ENCODE peak calls at places on chromosome 1, in six cellular contexts. C, E, L, V, O and B are unnamed samples.

GRCh38 chr1:201649776-201650607 is 111.1 kb downstream of the NAV1 start:
- DNase-seq in C (no peak), E (no peak), L (peak; percentile 77), V (peak; percentile 90), O (peak; percentile 93), B (peak; percentile 95)

GRCh38 chr1:115286431-115287205 is 51.4 kb downstream of the NGF start:
- DNase-seq in C (no peak), E (no peak), L (no peak), V (no peak), O (no peak), B (no peak)

GRCh38 chr1:33050221-33051076 is 13.8 kb upstream of the AK2 start:
- DNase-seq in C (peak; percentile 60), E (no peak), L (peak; percentile 42), V (no peak), O (peak; percentile 79), B (no peak)

GRCh38 chr1:161787355-161787754 is 21.2 kb downstream of the ATF6 start:
- DNase-seq in C (no peak), E (no peak), L (no peak), V (no peak), O (no peak), B (no peak)

GRCh38 chr1:6962390-6962955 is 177.2 kb downstream of the CAMTA1 start:
- DNase-seq in C (no peak), E (peak; percentile 49), L (no peak), V (peak; percentile 75), O (peak; percentile 69), B (no peak)

GRCh38 chr1:93804412-93804811 is 74.6 kb downstream of the DNTTIP2 start:
- DNase-seq in C (no peak), E (no peak), L (no peak), V (no peak), O (no peak), B (no peak)

GRCh38 chr1:3550511-3551289 is 60.6 kb downstream of the MEGF6 start:
- DNase-seq in C (no peak), E (no peak), L (no peak), V (no peak), O (no peak), B (no peak)

GRCh38 chr1:107405241-107405640 is 264.4 kb downstream of the NTNG1 start:
- DNase-seq in C (no peak), E (no peak), L (no peak), V (no peak), O (no peak), B (no peak)

GRCh38 chr1:71770121-71770520 is 512.2 kb downstream of the NEGR1 start:
- DNase-seq in C (no peak), E (no peak), L (no peak), V (no peak), O (no peak), B (no peak)

GRCh38 chr1:164719676-164720075 is 160.7 kb downstream of the PBX1 start:
- DNase-seq in C (no peak), E (no peak), L (no peak), V (no peak), O (no peak), B (no peak)

GRCh38 chr1:173473599-173474011 is 3.5 kb upstream of the PRDX6 start:
- DNase-seq in C (no peak), E (no peak), L (no peak), V (no peak), O (no peak), B (no peak)

GRCh38 chr1:215749423-215749822 is 182.3 kb downstream of the KCTD3 start:
- DNase-seq in C (no peak), E (no peak), L (no peak), V (no peak), O (no peak), B (no peak)

GRCh38 chr1:59761440-59761839 is 53.3 kb upstream of the HOOK1 start:
- DNase-seq in C (no peak), E (no peak), L (no peak), V (no peak), O (no peak), B (peak; percentile 37)

GRCh38 chr1:56866656-56867055 is 12.1 kb downstream of the C8A start:
- DNase-seq in C (no peak), E (no peak), L (no peak), V (no peak), O (no peak), B (no peak)

GRCh38 chr1:65896721-65897120 is 104.0 kb downstream of the PDE4B start:
- DNase-seq in C (no peak), E (no peak), L (no peak), V (no peak), O (no peak), B (no peak)

GRCh38 chr1:65141394-65141793 is 6.6 kb upstream of the AK4 start:
- DNase-seq in C (no peak), E (no peak), L (no peak), V (peak; percentile 27), O (no peak), B (no peak)

GRCh38 chr1:236484310-236484971 is 39.3 kb upstream of the LGALS8 start:
- DNase-seq in C (no peak), E (no peak), L (no peak), V (no peak), O (no peak), B (no peak)
- TF ChIP-seq POLR2AphosphoS5 in C (no peak), E (no peak), L (no peak), V (no peak), O (no peak), B (no peak)

DNA sequence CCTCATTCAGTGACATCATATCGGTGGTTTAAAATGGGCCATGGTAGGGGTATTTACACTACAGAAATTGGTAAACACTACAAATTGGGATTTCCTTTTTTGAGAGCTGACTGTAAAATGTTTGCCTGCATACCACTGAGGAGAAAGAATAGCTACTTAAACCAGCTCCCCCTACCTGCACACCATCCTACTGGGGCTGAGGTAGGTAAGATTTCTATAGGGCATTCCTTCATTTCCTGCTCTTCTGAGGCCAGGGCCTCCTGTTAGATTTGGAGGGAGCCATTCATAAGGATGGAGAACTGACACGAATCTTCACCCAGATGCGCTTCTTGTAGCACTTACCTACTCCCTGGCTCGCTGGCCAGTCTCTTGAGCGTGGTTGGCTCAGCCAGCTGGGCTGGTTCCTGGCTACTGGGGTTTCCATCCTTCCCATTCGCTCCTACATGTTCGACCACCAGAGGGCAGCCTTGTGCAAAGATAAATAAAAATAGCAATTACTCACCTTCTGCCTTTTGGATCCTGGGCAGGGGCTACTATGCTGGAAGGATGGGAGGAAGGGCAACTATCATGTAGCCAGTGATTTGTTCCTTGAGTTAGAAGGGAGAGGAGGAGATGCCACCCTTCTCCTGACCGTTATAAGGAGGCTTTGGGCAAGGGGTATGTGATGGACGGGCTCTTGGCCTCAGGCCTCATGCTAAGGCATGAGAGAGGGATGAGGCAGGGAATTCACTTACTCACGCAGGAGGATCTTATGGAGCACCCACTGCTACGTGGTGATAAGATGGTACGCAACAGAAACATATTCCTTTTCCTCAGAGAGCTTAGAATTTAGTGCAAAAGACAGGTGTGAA is 10.7 kb downstream of the OPTC start:
- DNase-seq in C (peak; percentile 61), E (peak; percentile 65), L (peak; percentile 87), V (peak; percentile 85), O (peak; percentile 94), B (peak; percentile 96)
- TF ChIP-seq POLR2A in C (no peak), E (no peak), L (no peak), V (no peak), O (no peak), B (no peak)

GRCh38 chr1:152886758-152887409 is 8.8 kb downstream of the SMCP start:
- DNase-seq in C (no peak), E (no peak), L (no peak), V (no peak), O (no peak), B (no peak)

GRCh38 chr1:152884506-152884905 is 6.4 kb downstream of the SMCP start:
- DNase-seq in C (no peak), E (no peak), L (no peak), V (no peak), O (no peak), B (no peak)

GRCh38 chr1:152884966-152885624 is 7.0 kb downstream of the SMCP start:
- DNase-seq in C (no peak), E (no peak), L (no peak), V (no peak), O (no peak), B (peak; percentile 50)

GRCh38 chr1:152886090-152886489 is 8.0 kb downstream of the SMCP start:
- DNase-seq in C (no peak), E (no peak), L (no peak), V (no peak), O (no peak), B (no peak)

GRCh38 chr1:152884085-152884484 is 6.0 kb downstream of the SMCP start:
- DNase-seq in C (no peak), E (no peak), L (no peak), V (no peak), O (no peak), B (peak; percentile 55)
- TF ChIP-seq POLR2AphosphoS5 in C (no peak), E (no peak), L (no peak), V (no peak), O (no peak), B (no peak)

GRCh38 chr1:43979528-43980254 is 681 bp downstream of the B4GALT2 start:
- DNase-seq in C (peak; percentile 37), E (no peak), L (peak; percentile 58), V (peak; percentile 72), O (no peak), B (no peak)

GRCh38 chr1:43979261-43979527 is 184 bp downstream of the B4GALT2 start:
- DNase-seq in C (no peak), E (no peak), L (no peak), V (no peak), O (no peak), B (no peak)

GRCh38 chr1:43978264-43978550 is 803 bp upstream of the B4GALT2 start:
- DNase-seq in C (peak; percentile 56), E (no peak), L (no peak), V (no peak), O (no peak), B (no peak)

GRCh38 chr1:43977376-43978263 is 1.4 kb upstream of the B4GALT2 start:
- DNase-seq in C (no peak), E (no peak), L (no peak), V (no peak), O (no peak), B (no peak)

DNA sequence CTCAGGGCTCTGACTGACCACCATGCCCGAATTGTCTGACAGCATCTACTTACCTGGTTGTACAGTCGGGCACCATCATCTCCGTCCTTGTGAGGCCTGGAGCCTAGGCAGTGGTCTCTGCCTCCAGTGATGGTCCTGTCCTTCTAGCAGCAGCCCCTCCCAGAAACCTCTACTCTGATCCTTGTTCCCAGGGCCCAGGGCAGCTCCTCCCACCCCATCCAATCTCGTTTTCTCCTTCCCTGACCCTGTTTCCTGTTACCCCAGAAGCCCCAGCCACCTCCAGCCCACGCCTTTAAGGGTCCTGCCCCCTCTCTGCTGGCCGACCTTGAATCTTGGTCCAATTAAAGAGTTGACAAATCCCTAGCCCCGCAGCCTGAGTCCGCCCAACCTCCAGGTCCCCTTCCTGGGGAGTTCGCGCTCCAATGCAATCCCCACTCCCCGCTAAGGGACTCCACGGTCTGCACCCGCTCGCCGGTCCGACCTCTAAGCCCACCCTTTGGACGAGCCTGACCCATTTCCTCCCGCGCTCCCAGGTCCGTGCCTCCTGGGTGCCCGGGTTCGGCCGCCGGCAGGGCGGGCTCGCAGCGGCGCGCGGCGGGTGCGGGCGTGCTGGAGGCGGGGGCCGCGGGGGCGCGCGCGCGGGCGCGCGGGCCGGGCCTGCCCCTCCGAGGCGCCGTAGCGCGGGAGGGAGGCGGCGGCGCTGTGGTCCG is at the start of gene B4GALT2:
- DNase-seq in C (peak; percentile 50), E (peak; percentile 83), L (no peak), V (peak; percentile 62), O (no peak), B (no peak)
- TF ChIP-seq POLR2A in C (no peak), E (no peak), L (no peak), V (peak; percentile 23), O (no peak), B (no peak)

GRCh38 chr1:206041640-206042039 is 11.3 kb upstream of the RHEX start:
- DNase-seq in C (no peak), E (no peak), L (no peak), V (no peak), O (no peak), B (peak; percentile 45)
- TF ChIP-seq POLR2AphosphoS5 in C (no peak), E (no peak), L (no peak), V (no peak), O (no peak), B (no peak)